ENCODE peak calls at places on chromosomes 16 and 17, in seven cellular contexts. C is AG04450, B is NCI-H2081, K is A549, I is pulmonary artery endothelial cell, E is cardiac muscle cell, P is renal cortical epithelial cell. Q is an unnamed sample.

GRCh38 chr16:67431077-67431804 is at the start of gene HSD11B2:
- DNase-seq in C (no peak), B (peak; percentile 67), K (peak; percentile 50), I (no peak), E (peak; percentile 52), P (no peak), Q (no peak)

GRCh38 chr17:21814776-21815175 is 122.5 kb downstream of the KCNJ18 start:
- DNase-seq in C (no peak), B (no peak), K (no peak), I (no peak), E (no peak), P (no peak), Q (no peak)

GRCh38 chr16:88783391-88784073 is 1.5 kb downstream of the PIEZO1 start:
- DNase-seq in C (no peak), B (no peak), K (no peak), I (no peak), E (peak; percentile 45), P (peak; percentile 24), Q (no peak)

GRCh38 chr16:75380870-75381269 is 52.4 kb downstream of the CFDP1 start:
- DNase-seq in C (no peak), B (no peak), K (no peak), I (peak; percentile 63), E (no peak), P (no peak), Q (no peak)

GRCh38 chr16:84555418-84556196 is 51.1 kb upstream of the MEAK7 start:
- DNase-seq in C (no peak), B (no peak), K (no peak), I (no peak), E (no peak), P (no peak), Q (no peak)

GRCh38 chr17:56587298-56587697 is 6.2 kb upstream of the NOG start:
- DNase-seq in C (no peak), B (no peak), K (no peak), I (no peak), E (no peak), P (no peak), Q (no peak)

GRCh38 chr16:81455006-81455405 is 10.4 kb downstream of the CMIP start:
- DNase-seq in C (no peak), B (no peak), K (no peak), I (no peak), E (no peak), P (no peak), Q (no peak)

GRCh38 chr17:77085916-77086432 is 54.8 kb upstream of the SEC14L1 start:
- DNase-seq in C (no peak), B (peak; percentile 94), K (no peak), I (peak; percentile 39), E (no peak), P (no peak), Q (no peak)

GRCh38 chr17:8904201-8904600 is 36.7 kb upstream of the PIK3R6 start:
- DNase-seq in C (no peak), B (no peak), K (no peak), I (no peak), E (no peak), P (no peak), Q (no peak)

GRCh38 chr16:86886651-86887050 is 308.3 kb downstream of the FOXL1 start:
- DNase-seq in C (no peak), B (no peak), K (no peak), I (no peak), E (no peak), P (no peak), Q (no peak)

GRCh38 chr17:29107933-29108805 is 65.2 kb downstream of the PIPOX start:
- DNase-seq in C (no peak), B (no peak), K (peak; percentile 61), I (no peak), E (no peak), P (peak; percentile 91), Q (no peak)

GRCh38 chr17:5919104-5919503 is 151.1 kb upstream of the WSCD1 start:
- DNase-seq in C (no peak), B (no peak), K (no peak), I (no peak), E (no peak), P (no peak), Q (no peak)